ENCODE peak calls at places on chromosomes 12 and 14, in ten cellular contexts. D, Y, R, T, E, L, X, B, K and W are unnamed samples.

GRCh38 chr12:42421844-42422779 is 96.1 kb downstream of the PPHLN1 start:
- DNase-seq in B (no peak), D (peak), L (peak), E (peak), K (no peak), Y (no peak), X (no peak), R (peak), T (no peak), W (peak)

GRCh38 chr12:114711689-114712152 is 27.7 kb upstream of the TBX3 start:
- DNase-seq in K (no peak), B (no peak), D (no peak), R (no peak), E (no peak), Y (no peak), X (no peak), T (no peak), L (no peak), W (no peak)

GRCh38 chr12:75438052-75438754 is 42.4 kb upstream of the GLIPR1 start:
- DNase-seq in T (no peak), D (no peak), X (peak), B (no peak), E (no peak), L (peak), R (no peak), K (no peak), Y (no peak), W (no peak)

GRCh38 chr14:69553221-69553620 is 21.4 kb downstream of the CCDC177 start:
- DNase-seq in Y (no peak), T (no peak), L (peak), D (no peak), X (no peak), E (peak), R (peak), B (no peak), K (no peak), W (no peak)

GRCh38 chr14:100541621-100542560 is 45.3 kb downstream of the BEGAIN start:
- DNase-seq in K (no peak), E (no peak), X (no peak), R (no peak), D (no peak), T (no peak), B (no peak), L (no peak), Y (no peak), W (no peak)

GRCh38 chr14:92897922-92898599 is 24.9 kb upstream of the CHGA start:
- DNase-seq in R (no peak), T (no peak), B (no peak), Y (peak), X (no peak), L (peak), D (peak), E (no peak), K (no peak), W (no peak)

GRCh38 chr14:50775357-50775756 is 55.6 kb downstream of the NIN start:
- DNase-seq in E (peak), R (no peak), X (no peak), D (no peak), K (no peak), B (no peak), Y (no peak), L (peak), T (no peak), W (no peak)

GRCh38 chr14:70905316-70905715 is 1.9 kb upstream of the PCNX1 start:
- DNase-seq in T (no peak), E (peak), Y (no peak), L (no peak), X (no peak), R (no peak), K (no peak), B (no peak), D (no peak), W (no peak)

GRCh38 chr12:68358532-68359485 is 26.6 kb upstream of the MDM1 start:
- DNase-seq in E (peak), D (peak), Y (peak), K (peak), R (peak), T (peak), B (no peak), L (peak), X (peak), W (peak)

GRCh38 chr14:104356738-104357688 is 218.6 kb downstream of the KIF26A start:
- DNase-seq in R (no peak), K (peak), B (peak), Y (no peak), D (no peak), L (no peak), T (no peak), X (peak), E (no peak), W (no peak)

GRCh38 chr12:103742349-103742784 is 98.7 kb downstream of the NT5DC3 start:
- DNase-seq in X (no peak), T (no peak), K (no peak), B (no peak), R (peak), D (peak), E (peak), Y (no peak), L (peak), W (no peak)

GRCh38 chr12:28114488-28114887 is 75.8 kb upstream of the CCDC91 start:
- DNase-seq in X (no peak), D (no peak), Y (no peak), R (peak), E (no peak), K (no peak), L (no peak), T (no peak), B (no peak), W (no peak)

GRCh38 chr12:57632369-57632897 is 568 bp downstream of the B4GALNT1 start:
- DNase-seq in X (no peak), T (peak), Y (no peak), D (no peak), E (no peak), B (peak), R (peak), L (no peak), K (peak), W (no peak)

GRCh38 chr12:97946701-97947100 is 484.1 kb downstream of the RMST start:
- DNase-seq in D (no peak), K (no peak), X (no peak), R (no peak), Y (no peak), T (no peak), E (no peak), L (no peak), B (no peak), W (no peak)

GRCh38 chr12:5807090-5807414 is 138.0 kb downstream of the ANO2 start:
- DNase-seq in K (no peak), E (no peak), T (no peak), L (no peak), R (no peak), X (no peak), D (no peak), Y (no peak), B (no peak), W (no peak)